ENCODE peak calls at places on chromosomes 12 and 14, in eight cellular contexts. J, L, M, X, Y, R, T and A are unnamed samples.

GRCh38 chr14:91339606-91340369 is 77.8 kb downstream of the CCDC88C start:
- DNase-seq in X (no peak), J (no peak), Y (no peak), M (no peak), L (no peak), T (no peak), R (no peak), A (no peak)

GRCh38 chr14:67432088-67432564 is 20.2 kb upstream of the PLEK2 start:
- DNase-seq in L (no peak), R (no peak), M (no peak), J (no peak), Y (no peak), T (no peak), X (no peak), A (no peak)

GRCh38 chr12:19224746-19225145 is 95.2 kb downstream of the PLEKHA5 start:
- DNase-seq in X (no peak), J (no peak), M (no peak), Y (no peak), R (no peak), T (no peak), L (no peak), A (no peak)

GRCh38 chr14:101598159-101598558 is 36.9 kb downstream of the DIO3 start:
- DNase-seq in T (no peak), X (no peak), M (no peak), Y (no peak), J (no peak), L (no peak), R (no peak), A (no peak)

GRCh38 chr14:100449225-100449987 is 126.3 kb downstream of the SLC25A47 start:
- DNase-seq in T (no peak), M (no peak), J (no peak), L (peak; percentile 50), Y (no peak), R (no peak), X (no peak), A (no peak)

GRCh38 chr12:110776410-110776809 is 33.7 kb upstream of the PPP1CC start:
- DNase-seq in T (no peak), L (no peak), R (no peak), X (no peak), M (no peak), J (no peak), Y (no peak), A (no peak)

GRCh38 chr12:96456265-96456974 is 33.0 kb upstream of the CFAP54 start:
- DNase-seq in X (no peak), R (no peak), M (no peak), Y (no peak), T (no peak), L (no peak), J (no peak), A (no peak)

GRCh38 chr12:62292761-62293446 is 32.7 kb downstream of the USP15 start:
- DNase-seq in J (no peak), T (no peak), X (no peak), L (no peak), R (no peak), Y (no peak), M (no peak), A (no peak)

GRCh38 chr12:51323966-51324895 is at the start of gene BIN2:
- DNase-seq in L (peak; percentile 13), Y (no peak), R (peak; percentile 70), T (peak; percentile 56), J (peak; percentile 30), X (peak; percentile 22), M (no peak), A (peak; percentile 87)

GRCh38 chr14:88950069-88950468 is 125.6 kb downstream of the TTC8 start:
- DNase-seq in X (no peak), J (no peak), M (no peak), R (no peak), Y (no peak), L (no peak), T (no peak), A (no peak)

GRCh38 chr14:73776194-73776537 is 62.0 kb upstream of the PNMA1 start:
- DNase-seq in X (no peak), R (no peak), L (no peak), T (no peak), Y (no peak), J (no peak), M (no peak), A (no peak)

GRCh38 chr14:81562818-81563217 is 29.2 kb upstream of the SEL1L start:
- DNase-seq in R (no peak), M (no peak), Y (no peak), J (no peak), X (no peak), T (no peak), L (no peak), A (no peak)

GRCh38 chr12:31321565-31322228 is 4.3 kb downstream of the SINHCAF start:
- DNase-seq in L (no peak), R (no peak), J (no peak), X (no peak), M (no peak), T (no peak), Y (no peak), A (no peak)

GRCh38 chr14:73269729-73270651 is 32.7 kb downstream of the PAPLN start:
- DNase-seq in R (peak; percentile 64), Y (no peak), X (no peak), T (peak; percentile 64), J (peak; percentile 63), M (no peak), L (peak; percentile 61), A (peak; percentile 80)

GRCh38 chr12:115507951-115508722 is 769.4 kb downstream of the MED13L start:
- DNase-seq in T (no peak), L (no peak), R (no peak), Y (no peak), X (no peak), M (peak; percentile 12), J (no peak), A (peak; percentile 60)

GRCh38 chr12:113070117-113070906 is 13.8 kb downstream of the DTX1 start:
- DNase-seq in Y (no peak), R (no peak), X (no peak), J (no peak), L (no peak), M (peak; percentile 28), T (no peak), A (peak; percentile 63)

GRCh38 chr12:18165422-18165871 is 75.5 kb upstream of the RERGL start:
- DNase-seq in T (no peak), J (no peak), X (no peak), R (no peak), M (no peak), L (no peak), Y (no peak), A (no peak)

GRCh38 chr12:2183556-2184541 is 131.1 kb downstream of the CACNA1C start:
- DNase-seq in T (no peak), X (no peak), J (no peak), R (no peak), M (peak; percentile 50), Y (no peak), L (no peak), A (no peak)

GRCh38 chr14:32727827-32728226 is 210.9 kb upstream of the NPAS3 start:
- DNase-seq in M (no peak), L (no peak), Y (no peak), T (no peak), X (no peak), R (no peak), J (no peak), A (no peak)

GRCh38 chr12:108394196-108394595 is 55.1 kb upstream of the CMKLR1 start:
- DNase-seq in X (no peak), J (peak; percentile 17), R (no peak), Y (no peak), L (peak; percentile 28), T (no peak), M (peak; percentile 38), A (peak; percentile 27)

GRCh38 chr12:19772776-19773175 is 333.5 kb downstream of the AEBP2 start:
- DNase-seq in J (no peak), R (no peak), M (no peak), L (no peak), X (no peak), Y (no peak), T (no peak), A (no peak)

GRCh38 chr12:108683906-108684556 is 47.3 kb downstream of the CORO1C start:
- DNase-seq in J (no peak), X (no peak), Y (no peak), L (no peak), M (no peak), R (no peak), T (no peak), A (no peak)

GRCh38 chr12:63940295-63940997 is 95.9 kb downstream of the SRGAP1 start:
- DNase-seq in X (no peak), R (no peak), L (no peak), Y (no peak), T (no peak), J (no peak), M (no peak), A (no peak)

GRCh38 chr14:55099741-55100140 is 29.3 kb upstream of the LGALS3 start:
- DNase-seq in L (no peak), M (peak; percentile 27), R (peak; percentile 1), T (no peak), Y (no peak), J (no peak), X (no peak), A (no peak)
- H3K4me1 ChIP-seq in L (peaks cover 49% of the 10 kb centered on the region), M (peaks cover 31% of the 10 kb centered on the region), R (peaks cover 82% of the 10 kb centered on the region), T (peaks cover 78% of the 10 kb centered on the region), Y (peaks cover 32% of the 10 kb centered on the region), J (peaks cover 40% of the 10 kb centered on the region), X (no peaks in the 10 kb centered on the region), A (peaks cover 72% of the 10 kb centered on the region)

DNA sequence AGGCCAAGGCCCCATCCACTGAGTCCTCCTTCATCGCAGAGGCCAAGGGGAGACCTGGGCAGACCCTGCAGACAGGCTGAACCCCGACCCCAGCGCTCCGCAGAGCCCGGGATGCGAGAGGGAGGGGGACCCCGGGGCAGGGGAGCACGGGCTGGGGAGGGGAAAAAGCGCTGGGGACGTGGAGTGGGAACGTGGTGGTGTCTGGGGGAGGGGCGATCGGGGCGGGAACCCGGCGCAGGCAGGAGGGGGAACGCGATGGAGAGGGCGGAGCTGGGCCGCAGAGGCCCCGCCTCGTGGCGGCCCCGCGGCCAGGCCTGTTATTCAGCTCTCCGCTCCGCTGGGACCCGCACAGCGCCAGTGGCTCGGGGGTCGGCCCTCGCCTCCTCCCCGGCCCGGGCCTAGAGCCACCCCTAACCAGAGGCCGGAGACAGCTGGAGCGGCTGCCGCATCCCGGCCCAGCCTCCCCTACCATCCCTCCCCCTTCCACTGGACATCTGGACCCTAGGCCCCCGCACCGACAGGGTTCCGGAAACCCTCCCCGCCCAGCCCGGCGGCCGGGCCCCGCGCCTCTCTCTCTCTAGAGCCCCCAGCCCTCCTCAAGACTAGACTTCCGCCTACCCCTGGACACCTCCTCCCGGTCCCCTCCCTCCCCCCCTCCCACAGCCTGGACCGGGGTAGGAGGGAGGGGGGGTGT is at the start of gene ARHGEF25:
- DNase-seq in Y (no peak), M (peak; percentile 86), R (peak; percentile 69), L (peak; percentile 71), J (peak; percentile 49), T (peak; percentile 53), X (peak; percentile 49), A (peak; percentile 91)
- TF ChIP-seq POLR2A in Y (no peak), M (peak; percentile 80), R (no peak), L (peak; percentile 58), J (peak; percentile 18), T (no peak), X (no peak), A (no peak)

GRCh38 chr14:22583994-22584393 is 5.0 kb downstream of the DAD1 start:
- DNase-seq in M (no peak), Y (no peak), L (no peak), J (no peak), R (no peak), T (no peak), X (no peak), A (no peak)
- H3K4me1 ChIP-seq in M (no peaks in the 10 kb centered on the region), Y (peaks cover 2% of the 10 kb centered on the region), L (peaks cover 69% of the 10 kb centered on the region), J (peaks cover 55% of the 10 kb centered on the region), R (peaks cover 34% of the 10 kb centered on the region), T (peaks cover 88% of the 10 kb centered on the region), X (no peaks in the 10 kb centered on the region), A (peaks cover 54% of the 10 kb centered on the region)

GRCh38 chr12:75480469-75480949 is at the start of gene GLIPR1:
- DNase-seq in T (peak; percentile 57), M (peak; percentile 85), R (peak; percentile 81), L (peak; percentile 61), J (peak; percentile 78), X (peak; percentile 47), Y (no peak), A (peak; percentile 81)
- TF ChIP-seq POLR2A in T (no peak), M (peak; percentile 68), R (peak; percentile 36), L (peak; percentile 50), J (peak; percentile 79), X (peak; percentile 23), Y (no peak), A (no peak)